ENCODE peak calls at places on chromosomes 4 and X, in seven cellular contexts. O is epithelial cell of esophagus, E is A549, L is transverse colon, Z is neural crest cell, C is WTC11, B is cardiac fibroblast. A is an unnamed sample.

GRCh38 chrX:23066588-23067281 is 67.0 kb downstream of the DDX53 start:
- DNase-seq in L (no peak), O (no peak), B (no peak), E (no peak), C (no peak), Z (no peak), A (no peak)

GRCh38 chr4:127634181-127634580 is 1.4 kb downstream of the INTU start:
- DNase-seq in E (no peak), Z (no peak), L (no peak), B (peak), C (no peak), O (peak), A (peak)

GRCh38 chrX:69232945-69233344 is 67.7 kb upstream of the PJA1 start:
- DNase-seq in E (no peak), Z (no peak), B (no peak), L (no peak), O (peak), C (no peak), A (no peak)

GRCh38 chr4:148214529-148215166 is 227.6 kb downstream of the NR3C2 start:
- DNase-seq in L (no peak), Z (no peak), O (peak), B (no peak), E (no peak), C (no peak), A (no peak)

GRCh38 chr4:157220026-157220881 is at the start of gene GRIA2:
- DNase-seq in B (peak), E (peak), Z (peak), O (peak), C (peak), L (no peak), A (no peak)

GRCh38 chr4:88802138-88802537 is 104.5 kb upstream of the NAP1L5 start:
- DNase-seq in Z (no peak), O (peak), C (no peak), L (no peak), B (no peak), E (no peak), A (no peak)

GRCh38 chr4:125049711-125050110 is 265.0 kb upstream of the FAT4 start:
- DNase-seq in E (no peak), O (peak), Z (no peak), L (no peak), C (no peak), B (peak), A (no peak)

GRCh38 chr4:145956288-145956890 is 17.8 kb upstream of the ZNF827 start:
- DNase-seq in O (peak), B (peak), C (peak), E (no peak), Z (peak), L (peak), A (peak)

GRCh38 chr4:5982156-5982973 is 35.9 kb downstream of the C4orf50 start:
- DNase-seq in Z (no peak), O (no peak), B (no peak), L (no peak), E (no peak), C (no peak), A (no peak)

GRCh38 chr4:94410678-94411206 is 41.0 kb upstream of the PDLIM5 start:
- DNase-seq in C (no peak), L (peak), B (peak), E (peak), O (peak), Z (no peak), A (no peak)

GRCh38 chrX:149453030-149453429 is 52.1 kb downstream of the IDS start:
- DNase-seq in B (peak), L (no peak), E (peak), Z (no peak), C (no peak), O (peak), A (peak)

GRCh38 chr4:105670684-105671083 is 37.8 kb downstream of the INTS12 start:
- DNase-seq in O (no peak), B (no peak), L (no peak), C (no peak), Z (no peak), E (no peak), A (no peak)

GRCh38 chr4:151227731-151228130 is 49.2 kb upstream of the PRSS48 start:
- DNase-seq in O (peak), L (peak), E (no peak), Z (no peak), C (no peak), B (peak), A (peak)

GRCh38 chrX:48972214-48973164 is 845 bp upstream of the KCND1 start:
- DNase-seq in E (peak), B (peak), L (peak), C (peak), Z (peak), O (peak), A (peak)

GRCh38 chr4:152106781-152107321 is 346.0 kb upstream of the GATB start:
- DNase-seq in B (peak), E (no peak), Z (no peak), C (no peak), L (no peak), O (no peak), A (peak)

GRCh38 chr4:127015616-127016015 is 617.1 kb upstream of the INTU start:
- DNase-seq in L (no peak), E (no peak), C (peak), Z (no peak), B (no peak), O (no peak), A (no peak)

GRCh38 chr4:38128478-38129451 is 168.6 kb downstream of the PTTG2 start:
- DNase-seq in E (no peak), C (peak), L (peak), O (peak), B (peak), Z (no peak), A (no peak)

GRCh38 chr4:26131711-26132110 is 189.1 kb upstream of the RBPJ start:
- DNase-seq in E (no peak), O (no peak), C (no peak), Z (no peak), B (no peak), L (no peak), A (no peak)

GRCh38 chrX:66110112-66110511 is 53.9 kb upstream of the HEPH start:
- DNase-seq in B (peak), Z (no peak), C (peak), O (peak), L (peak), E (peak), A (no peak)

GRCh38 chrX:140733766-140734342 is 24.3 kb downstream of the LINC00632 start:
- DNase-seq in E (peak), C (peak), Z (peak), B (peak), L (no peak), O (peak), A (peak)

GRCh38 chr4:183632689-183633088 is 26.3 kb downstream of the RWDD4 start:
- DNase-seq in Z (no peak), L (no peak), B (no peak), E (no peak), C (no peak), O (no peak), A (no peak)

GRCh38 chr4:97670703-97671269 is 472.5 kb downstream of the STPG2 start:
- DNase-seq in L (no peak), E (no peak), B (no peak), C (no peak), Z (no peak), O (no peak), A (no peak)

GRCh38 chr4:6241062-6241845 is 28.4 kb upstream of the WFS1 start:
- DNase-seq in E (no peak), Z (no peak), O (no peak), C (no peak), L (no peak), B (no peak), A (no peak)

GRCh38 chrX:70826715-70827114 is 81.8 kb downstream of the TEX11 start:
- DNase-seq in C (no peak), B (no peak), O (no peak), E (no peak), L (no peak), Z (no peak), A (no peak)

GRCh38 chr4:174757736-174758135 is 71.3 kb downstream of the GLRA3 start:
- DNase-seq in Z (no peak), O (no peak), B (no peak), C (peak), L (no peak), E (no peak), A (no peak)

GRCh38 chr4:41428205-41428940 is 109.6 kb upstream of the LIMCH1 start:
- DNase-seq in C (no peak), B (no peak), Z (no peak), E (no peak), O (no peak), L (no peak), A (no peak)

GRCh38 chr4:147284218-147284617 is 196.7 kb upstream of the EDNRA start:
- DNase-seq in L (no peak), C (no peak), B (no peak), Z (no peak), O (no peak), E (no peak), A (no peak)

GRCh38 chr4:26235500-26235899 is 85.3 kb upstream of the RBPJ start:
- DNase-seq in O (peak), Z (no peak), B (peak), L (peak), E (no peak), C (no peak), A (peak)

GRCh38 chr4:20490734-20491133 is 209.5 kb upstream of the PACRGL start:
- DNase-seq in Z (no peak), B (no peak), E (no peak), O (no peak), C (no peak), L (no peak), A (no peak)

GRCh38 chr4:7540654-7541413 is 106.1 kb upstream of the PSAPL1 start:
- DNase-seq in Z (no peak), E (no peak), B (no peak), O (no peak), L (no peak), C (no peak), A (no peak)

GRCh38 chrX:149830192-149830873 is 48.6 kb downstream of the MAGEA9 start:
- DNase-seq in L (no peak), O (peak), E (no peak), B (peak), C (peak), Z (peak), A (peak)

GRCh38 chrX:253451-254297 is 27.5 kb upstream of the PLCXD1 start:
- DNase-seq in E (no peak), L (no peak), C (no peak), Z (no peak), B (no peak), O (no peak), A (no peak)

GRCh38 chr4:81405900-81406401 is 65.8 kb downstream of the RASGEF1B start:
- DNase-seq in Z (peak), E (peak), O (peak), B (peak), L (peak), C (no peak), A (peak)

DNA sequence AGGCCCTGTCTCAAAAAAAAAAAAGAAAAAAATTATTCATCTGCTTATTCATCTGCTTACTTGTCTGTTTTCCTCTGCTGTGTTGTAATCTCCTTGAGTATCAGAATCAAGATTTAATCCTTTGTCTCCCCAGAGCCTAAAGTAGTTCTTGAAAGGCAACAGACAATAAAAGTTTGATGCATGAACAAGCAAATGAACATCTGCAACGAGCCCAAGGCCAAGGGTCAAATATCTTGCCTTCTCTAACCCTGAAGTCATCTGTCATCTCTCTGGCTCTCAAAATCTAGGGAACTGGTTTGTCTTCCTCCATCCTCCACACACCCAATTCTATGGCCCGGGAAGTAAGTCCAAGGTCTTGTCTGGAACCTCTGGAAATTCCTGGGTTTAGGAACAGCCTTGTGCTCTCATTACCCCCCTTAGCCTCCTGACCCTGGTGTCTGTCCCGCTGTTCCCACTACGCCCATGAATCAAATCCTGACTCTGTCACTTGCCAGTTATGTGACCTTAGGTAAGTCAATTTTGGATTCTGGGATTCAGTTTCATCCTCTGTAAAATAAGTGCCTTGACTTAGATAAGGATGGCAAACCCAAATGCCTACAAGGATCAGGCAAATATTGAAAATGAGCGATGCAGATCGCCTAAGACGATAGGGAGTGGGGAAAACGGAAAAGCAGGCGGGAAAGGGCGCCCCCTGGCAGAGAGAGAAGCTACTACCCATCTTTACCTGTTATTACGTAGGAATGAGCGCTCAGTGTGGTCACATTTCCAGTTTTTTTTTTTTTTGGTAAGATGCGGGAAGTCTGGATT is 102.7 kb upstream of the DHX15 start:
- DNase-seq in L (peak), O (peak), B (peak), C (peak), Z (peak), E (peak), A (no peak)
- TF ChIP-seq CTCF in L (peak), O (peak), B (peak), C (peak), Z (peak), E (peak), A (peak)

GRCh38 chr4:154559141-154559841 is 3.5 kb upstream of the FGB start:
- DNase-seq in L (no peak), C (peak), O (peak), Z (no peak), E (peak), B (peak), A (peak)
- TF ChIP-seq CTCF in L (peak), C (no peak), O (peak), Z (peak), E (peak), B (peak), A (peak)

DNA sequence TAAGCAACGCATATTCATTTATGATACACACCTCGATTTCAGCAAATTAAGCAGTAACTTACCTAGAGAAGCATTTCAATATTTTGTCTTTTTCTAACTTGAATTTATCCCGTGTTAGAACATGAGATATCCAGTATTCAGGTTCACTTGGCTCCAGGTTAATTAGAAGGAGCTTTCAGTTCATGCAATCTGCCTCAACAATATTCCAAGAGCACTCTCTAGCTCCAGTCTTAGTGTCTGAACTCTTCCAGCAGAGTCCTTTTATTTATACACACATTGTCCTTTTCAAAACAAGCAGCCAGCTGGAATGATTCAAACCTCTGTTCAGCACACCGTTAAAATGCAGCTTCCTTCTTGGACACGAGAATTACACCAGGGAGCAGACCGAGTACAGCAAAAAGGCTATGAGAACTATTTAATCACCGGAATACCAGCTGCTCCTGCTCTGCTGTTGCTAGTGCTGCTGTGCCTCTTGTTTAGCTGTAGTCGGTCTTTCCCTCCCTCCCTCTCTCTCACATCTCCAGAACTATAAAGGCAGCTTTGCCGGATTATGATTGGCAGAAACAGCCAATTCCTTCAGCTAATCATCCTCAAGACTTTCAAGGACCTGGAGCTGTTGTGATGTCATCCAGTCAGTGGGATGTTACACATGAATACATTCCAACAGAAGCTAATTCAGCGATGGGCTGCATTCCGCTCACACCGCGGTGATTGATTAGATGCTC is at the start of gene NDST4:
- DNase-seq in E (no peak), L (no peak), C (no peak), Z (peak), B (no peak), O (peak), A (no peak)
- TF ChIP-seq CTCF in E (no peak), L (no peak), C (no peak), Z (no peak), B (no peak), O (no peak), A (no peak)

GRCh38 chr4:188781655-188782054 is 642.4 kb downstream of the TRIML1 start:
- DNase-seq in L (no peak), E (peak), C (peak), Z (peak), O (peak), B (peak), A (no peak)
- TF ChIP-seq CTCF in L (no peak), E (peak), C (no peak), Z (peak), O (peak), B (peak), A (peak)

GRCh38 chrX:63918611-63919010 is 133.6 kb upstream of the ARHGEF9 start:
- DNase-seq in Z (no peak), E (no peak), B (peak), L (no peak), C (peak), O (peak), A (peak)
- TF ChIP-seq CTCF in Z (no peak), E (no peak), B (peak), L (no peak), C (no peak), O (no peak), A (peak)

DNA sequence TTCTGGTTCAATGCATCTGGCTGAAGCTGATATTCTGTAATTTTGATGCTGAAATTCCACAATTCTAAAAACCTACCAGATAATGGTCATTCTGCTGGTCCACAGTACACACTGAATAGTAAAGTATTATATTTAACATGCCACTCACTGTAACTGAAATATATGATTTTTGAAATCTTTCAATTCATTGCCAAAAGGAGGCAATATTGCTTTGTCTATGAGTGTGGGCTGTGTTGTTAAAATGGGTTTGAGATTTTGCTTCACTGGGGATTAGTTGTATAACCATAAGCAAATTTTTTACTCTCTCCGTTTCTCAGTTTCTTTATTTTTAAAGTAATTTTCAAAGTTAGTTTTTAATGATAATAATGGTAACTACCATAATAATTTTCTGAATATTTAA is 1404.1 kb upstream of the IGFBP7 start:
- DNase-seq in Z (no peak), O (no peak), E (no peak), B (no peak), L (no peak), C (no peak), A (no peak)
- TF ChIP-seq CTCF in Z (no peak), O (no peak), E (no peak), B (no peak), L (no peak), C (no peak), A (no peak)

A was measured in HFFc6.